ENCODE peak calls at places on chromosome 18, in four cellular contexts. N, C, J and T are unnamed samples.

GRCh38 chr18:22422909-22423548 is 5.3 kb upstream of the CTAGE1 start:
- DNase-seq in N (no peak), C (no peak), J (no peak), T (no peak)

GRCh38 chr18:64330976-64331375 is 182.1 kb upstream of the LINC00305 start:
- DNase-seq in N (no peak), C (no peak), J (no peak), T (no peak)

GRCh38 chr18:58005885-58006523 is 38.0 kb upstream of the NEDD4L start:
- DNase-seq in N (peak), C (peak), J (no peak), T (no peak)

GRCh38 chr18:3710712-3711269 is 260.8 kb downstream of the TGIF1 start:
- DNase-seq in N (no peak), C (peak), J (no peak), T (no peak)

GRCh38 chr18:12657849-12658829 is at the start of gene SPIRE1:
- DNase-seq in N (peak), C (peak), J (peak), T (peak)

GRCh38 chr18:79560861-79561210 is 118.8 kb upstream of the CTDP1 start:
- DNase-seq in N (no peak), C (no peak), J (no peak), T (no peak)

GRCh38 chr18:48460929-48461583 is 51.9 kb upstream of the ZBTB7C start:
- DNase-seq in N (peak), C (no peak), J (no peak), T (no peak)

GRCh38 chr18:12652861-12653401 is 5.0 kb downstream of the SPIRE1 start:
- DNase-seq in N (peak), C (peak), J (no peak), T (no peak)

GRCh38 chr18:26764177-26764576 is 101.3 kb downstream of the AQP4 start:
- DNase-seq in N (no peak), C (no peak), J (no peak), T (no peak)

GRCh38 chr18:70659026-70659726 is 370.3 kb downstream of the SOCS6 start:
- DNase-seq in N (peak), C (no peak), J (peak), T (peak)

GRCh38 chr18:55179460-55180195 is 220.4 kb upstream of the CCDC68 start:
- DNase-seq in N (no peak), C (peak), J (no peak), T (no peak)

GRCh38 chr18:32980896-32981295 is 208.1 kb upstream of the KLHL14 start:
- DNase-seq in N (no peak), C (no peak), J (no peak), T (no peak)

GRCh38 chr18:4074647-4075046 is 380.5 kb downstream of the DLGAP1 start:
- DNase-seq in N (peak), C (no peak), J (no peak), T (no peak)

GRCh38 chr18:55588001-55588875 is at the start of gene TCF4:
- DNase-seq in N (peak), C (peak), J (peak), T (no peak)

GRCh38 chr18:24413148-24413547 is 13.3 kb upstream of the IMPACT start:
- DNase-seq in N (peak), C (peak), J (no peak), T (no peak)
- TF ChIP-seq CTCF in N (peak), C (peak), J (no peak), T (no peak)

GRCh38 chr18:13726228-13726971 is at the start of the genes FAM210A and RNMT:
- DNase-seq in N (peak), C (peak), J (peak), T (peak)
- TF ChIP-seq CTCF in N (no peak), C (no peak), J (no peak), T (no peak)

DNA sequence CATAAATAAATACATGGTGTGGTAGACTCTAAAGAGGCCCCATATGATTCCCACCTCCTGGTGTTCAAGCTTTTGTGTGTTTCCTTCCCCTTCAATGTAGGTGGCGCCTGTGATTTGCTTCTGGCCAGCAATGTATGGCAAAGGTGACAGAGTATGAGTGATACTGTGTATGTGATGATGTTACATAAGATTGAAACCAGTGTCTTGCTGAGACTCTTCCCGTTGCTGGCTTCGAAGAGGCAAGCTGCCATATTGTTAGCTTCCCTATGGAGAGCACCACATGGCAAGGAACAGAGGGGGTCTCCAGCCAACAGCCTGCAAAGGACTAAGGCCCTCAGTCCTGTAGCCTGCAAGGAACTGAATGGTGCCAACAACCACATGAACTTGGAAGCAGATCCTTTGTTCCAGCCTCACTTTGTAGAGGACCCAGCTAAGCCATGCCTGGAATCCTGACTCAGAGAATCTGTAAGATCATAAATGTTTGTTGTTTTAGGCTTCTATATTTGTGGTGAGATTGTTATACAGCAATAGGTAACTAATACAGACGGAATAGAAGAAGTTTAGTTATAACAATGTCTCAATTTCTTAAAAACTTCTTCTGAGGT is 1.7 kb upstream of the SMAD4 start:
- DNase-seq in N (peak), C (peak), J (peak), T (no peak)
- TF ChIP-seq CTCF in N (no peak), C (no peak), J (no peak), T (no peak)

GRCh38 chr18:34158881-34159690 is 65.6 kb downstream of the NOL4 start:
- DNase-seq in N (peak), C (no peak), J (peak), T (no peak)
- TF ChIP-seq CTCF in N (no peak), C (no peak), J (no peak), T (no peak)